ENCODE peak calls at places on chromosomes 3 and 15, in five cellular contexts. T is neuronal stem cell, C is pancreas, U is tibial nerve, K is A673. O is an unnamed sample. For H3K4me1 and H3K9me3, the result is how much of the 10 kb centered on the place peaks cover.

GRCh38 chr3:23800731-23801130 is 5.0 kb upstream of the UBE2E1 start:
- DNase-seq in U (no peak), T (no peak), C (no peak), K (peak), O (no peak)

GRCh38 chr3:73745429-73746247 is 120.9 kb upstream of the PDZRN3 start:
- DNase-seq in U (no peak), C (no peak), T (no peak), K (no peak), O (no peak)

GRCh38 chr3:12350151-12350813 is 61.4 kb downstream of the PPARG start:
- DNase-seq in K (no peak), C (peak), U (peak), T (no peak), O (no peak)

GRCh38 chr3:50627407-50628051 is 10.6 kb downstream of the MAPKAPK3 start:
- DNase-seq in U (no peak), C (no peak), T (no peak), K (no peak), O (no peak)

GRCh38 chr3:28173831-28174230 is 67.6 kb upstream of the CMC1 start:
- DNase-seq in T (no peak), U (no peak), C (no peak), K (no peak), O (no peak)

GRCh38 chr3:17908399-17909191 is 166.2 kb upstream of the TBC1D5 start:
- DNase-seq in K (no peak), T (no peak), C (no peak), U (no peak), O (no peak)

GRCh38 chr3:64008952-64009351 is 14.3 kb downstream of the PSMD6 start:
- DNase-seq in U (no peak), K (no peak), C (no peak), T (no peak), O (no peak)

GRCh38 chr3:71510485-71510884 is 73.0 kb downstream of the FOXP1 start:
- DNase-seq in C (no peak), U (no peak), T (no peak), K (no peak), O (no peak)

GRCh38 chr3:192830279-192831110 is 87.2 kb downstream of the MB21D2 start:
- DNase-seq in C (no peak), U (no peak), T (no peak), K (peak), O (no peak)

GRCh38 chr3:49805367-49805782 is 2.3 kb downstream of the INKA1 start:
- DNase-seq in K (peak), U (peak), T (no peak), C (peak), O (no peak)

GRCh38 chr3:112773864-112774263 is 72.8 kb downstream of the CD200R1L start:
- DNase-seq in T (no peak), U (no peak), K (no peak), C (no peak), O (no peak)

GRCh38 chr3:61986473-61986872 is 386.9 kb downstream of the FEZF2 start:
- DNase-seq in U (no peak), C (no peak), T (no peak), K (no peak), O (no peak)

DNA sequence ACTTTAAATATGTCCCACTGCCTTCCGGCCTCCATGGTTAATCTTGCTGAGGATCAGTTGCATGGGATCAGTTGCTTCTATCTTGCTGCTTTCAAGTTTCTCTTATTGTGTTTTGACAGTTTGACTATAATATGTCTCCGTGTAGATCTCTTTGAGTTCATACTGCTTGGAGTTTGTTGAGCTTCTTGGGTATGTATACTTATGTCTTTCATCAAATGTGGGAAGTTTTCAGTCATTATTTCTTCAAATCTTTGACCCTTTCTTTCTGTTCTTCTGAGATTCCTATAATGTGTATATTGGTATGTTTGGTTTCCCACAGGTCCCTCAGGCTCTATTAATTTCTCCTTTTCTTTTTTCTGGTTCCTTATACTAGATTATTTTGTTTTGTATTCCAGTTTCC is 30.8 kb downstream of the PCCB start:
- DNase-seq in K (no peak), C (no peak), T (no peak), U (no peak), O (no peak)
- H3K27ac ChIP-seq in K (no peak), C (no peak), T (no peak), U (no peak), O (no peak)

DNA sequence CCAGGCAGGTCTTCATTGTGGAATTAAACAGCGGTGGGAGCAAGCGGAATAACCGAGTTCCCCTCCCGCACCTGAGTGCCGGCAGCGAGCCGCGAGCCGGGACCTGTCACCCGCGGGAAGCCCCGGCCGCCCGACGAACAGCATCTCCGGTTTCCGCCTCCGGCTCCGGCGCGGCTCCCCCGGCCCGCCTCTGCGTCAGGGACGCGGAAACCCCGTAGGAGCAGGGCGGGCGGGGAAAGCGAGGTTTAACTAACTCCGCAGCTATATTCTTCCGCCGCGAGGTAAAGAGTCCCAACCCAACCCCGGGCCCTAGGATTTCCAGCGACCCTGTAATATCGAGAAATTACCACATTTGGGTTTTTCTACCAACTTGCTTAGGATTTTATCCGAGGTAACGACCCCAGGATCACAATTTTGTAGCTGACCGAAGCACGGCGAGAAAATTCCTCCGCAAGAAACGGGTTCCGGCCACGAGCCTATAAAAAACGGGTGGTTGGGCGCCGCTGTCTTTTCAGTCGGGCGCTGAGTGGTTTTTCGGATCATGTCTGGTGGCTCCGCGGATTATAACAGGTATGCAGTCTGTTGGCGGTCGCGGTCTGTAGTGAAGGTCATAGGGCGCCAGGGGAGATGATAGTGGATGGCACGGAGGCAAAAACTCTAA is at the start of gene EIF4A2:
- DNase-seq in K (peak), U (peak), C (peak), T (peak), O (peak)
- H3K4me1 ChIP-seq in K (under half), U (under half), C (under half), T (under half), O (under half)

DNA sequence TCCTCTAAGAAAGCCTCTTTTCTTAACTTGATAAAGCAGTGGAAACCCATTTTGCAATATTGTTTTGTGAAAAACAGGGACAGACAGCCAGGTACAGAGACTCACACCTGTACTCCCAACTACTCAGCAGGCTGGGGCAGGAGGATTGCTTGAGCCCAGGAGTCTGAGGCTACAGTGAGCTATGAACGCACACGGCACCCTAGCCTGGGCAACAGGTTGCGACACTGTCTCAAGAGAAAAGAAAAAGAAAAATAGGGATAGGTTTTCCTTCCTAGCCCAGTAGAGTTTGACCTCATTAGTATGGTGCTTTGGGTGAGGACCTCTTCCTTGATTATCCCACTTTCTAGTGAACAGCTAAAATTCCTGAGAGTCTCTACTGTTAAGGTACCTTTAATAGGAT is 17.5 kb upstream of the YEATS2 start:
- DNase-seq in T (no peak), U (no peak), C (no peak), K (no peak), O (no peak)
- H3K9me3 ChIP-seq in T (under half), U (under half), C (under half), K (under half), O (under half)

GRCh38 chr3:8503871-8504610 is 2.4 kb downstream of the LMCD1 start:
- DNase-seq in K (peak), U (no peak), T (no peak), C (no peak), O (no peak)
- H3K27ac ChIP-seq in K (peak), U (peak), T (no peak), C (peak), O (no peak)

GRCh38 chr3:52533623-52534280 is at the start of gene NT5DC2:
- DNase-seq in U (peak), T (peak), C (peak), K (peak), O (peak)

GRCh38 chr3:52532838-52533622 is 627 bp downstream of the NT5DC2 start:
- DNase-seq in C (peak), U (no peak), T (peak), K (no peak), O (peak)

GRCh38 chr3:52536112-52536368 is 365 bp upstream of the UQCC5 start:
- DNase-seq in T (no peak), C (no peak), K (no peak), U (no peak), O (no peak)

GRCh38 chr3:52535411-52536111 is 844 bp upstream of the UQCC5 start:
- DNase-seq in U (no peak), T (no peak), C (peak), K (no peak), O (no peak)

DNA sequence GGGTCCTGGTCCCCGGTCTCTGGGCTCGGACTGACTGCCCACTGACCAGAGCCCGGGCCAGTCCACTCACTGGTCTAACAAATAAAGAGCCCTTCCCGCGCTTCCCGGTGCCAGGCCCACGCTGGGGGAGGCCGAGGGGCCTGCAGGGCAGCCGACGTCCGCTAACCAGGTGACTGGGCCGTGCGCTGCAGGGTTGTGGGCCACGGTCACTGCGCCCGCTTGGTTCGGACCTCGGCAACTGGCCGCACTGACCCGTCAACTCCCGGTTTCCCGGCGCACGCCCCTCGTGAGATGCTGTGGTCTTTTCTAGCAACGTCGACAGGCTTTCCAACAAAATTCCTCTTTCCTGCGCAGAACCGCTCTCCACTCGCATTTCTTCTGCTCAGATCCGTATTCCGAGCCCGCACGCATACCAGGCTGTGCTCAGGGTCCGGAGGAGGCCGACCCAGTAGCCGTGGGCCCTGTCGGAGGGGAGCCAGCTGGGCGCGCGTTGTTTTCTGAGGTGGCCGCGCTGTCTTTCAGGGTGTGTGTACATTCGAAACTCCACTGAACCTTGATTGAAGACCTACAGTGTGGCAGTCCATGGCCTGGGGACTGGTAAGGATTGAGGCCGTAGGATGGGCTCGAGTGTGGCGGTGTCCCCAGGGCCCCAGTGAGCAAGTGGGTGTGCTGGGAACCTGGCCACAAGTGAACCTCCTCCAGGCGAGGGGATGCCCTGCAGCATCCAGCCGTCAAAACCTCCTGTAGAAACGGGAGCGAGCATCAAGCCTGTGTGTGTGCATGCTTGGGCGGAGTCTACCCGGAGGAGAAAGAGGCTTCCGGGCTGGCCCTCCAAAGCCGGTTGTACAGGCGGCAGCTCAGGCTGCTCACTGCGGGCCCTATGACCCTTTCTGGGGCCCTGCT is 875 bp upstream of the NT5DC2 start:
- DNase-seq in T (no peak), C (peak), U (no peak), K (no peak), O (no peak)
- H3K4me1 ChIP-seq in T (under half), C (under half), U (half or more), K (under half), O (under half)

GRCh38 chr15:75140080-75140879 is 61.4 kb upstream of the C15orf39 start:
- DNase-seq in T (no peak), C (no peak), U (no peak), K (no peak), O (no peak)
- H3K9me3 ChIP-seq in T (under half), C (under half), U (under half), K (under half), O (under half)

DNA sequence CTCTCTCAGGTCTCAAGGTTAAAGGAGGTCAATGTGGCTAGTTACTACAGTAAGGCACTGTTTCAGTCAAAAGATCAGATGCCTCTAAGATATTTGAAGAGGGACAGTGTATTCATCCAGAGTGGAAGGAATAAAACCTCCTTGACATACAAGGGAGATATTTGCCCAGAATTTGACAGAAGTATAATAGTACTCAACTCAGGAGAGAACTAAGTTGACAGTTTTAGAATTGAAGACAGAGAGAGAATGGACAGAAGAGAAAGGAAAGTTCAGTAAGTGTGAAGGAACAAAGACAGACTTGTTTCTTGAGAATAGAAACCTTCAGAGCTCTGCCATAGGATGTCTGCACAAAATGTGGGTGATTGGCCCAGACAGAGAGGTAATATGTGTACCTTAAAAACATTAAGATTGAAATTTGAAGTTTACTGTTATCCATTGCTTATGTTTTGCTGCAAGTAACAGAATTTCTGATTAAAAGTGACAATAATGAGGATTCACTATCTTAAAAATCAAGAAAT is 507.1 kb downstream of the IGSF11 start:
- DNase-seq in U (no peak), C (no peak), T (no peak), K (no peak), O (no peak)
- H3K27ac ChIP-seq in U (no peak), C (no peak), T (no peak), K (no peak), O (no peak)

DNA sequence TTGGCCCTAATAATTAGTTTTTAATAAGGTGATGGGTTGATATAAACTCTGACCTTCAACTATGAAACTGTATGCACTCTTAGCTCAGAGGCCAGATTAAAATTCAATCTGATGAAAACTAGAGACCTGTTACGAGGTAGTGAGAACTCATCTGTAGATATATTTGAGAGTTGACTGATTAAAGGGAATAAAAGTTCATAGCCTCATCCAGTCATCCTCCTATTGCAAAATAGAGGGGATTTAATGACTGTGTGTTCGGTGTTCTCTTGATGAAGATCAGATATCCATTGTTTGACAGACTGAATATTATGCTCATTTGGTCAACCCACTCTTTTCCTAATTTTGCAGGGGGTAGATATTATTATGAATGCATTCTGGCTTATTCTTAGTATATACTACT is 23.3 kb upstream of the PLCL2 start:
- DNase-seq in T (no peak), U (no peak), K (no peak), C (no peak), O (no peak)
- H3K4me1 ChIP-seq in T (under half), U (under half), K (under half), C (under half), O (under half)

GRCh38 chr3:165444745-165445144 is 248.6 kb upstream of the SLITRK3 start:
- DNase-seq in T (no peak), C (no peak), U (no peak), K (no peak), O (no peak)

GRCh38 chr3:165443664-165444063 is 247.5 kb upstream of the SLITRK3 start:
- DNase-seq in U (no peak), C (no peak), K (no peak), T (no peak), O (no peak)

GRCh38 chr3:165440380-165440779 is 244.2 kb upstream of the SLITRK3 start:
- DNase-seq in C (no peak), U (no peak), K (no peak), T (no peak), O (no peak)

GRCh38 chr3:165439765-165440164 is 243.6 kb upstream of the SLITRK3 start:
- DNase-seq in U (no peak), T (no peak), K (peak), C (no peak), O (no peak)
- H3K9me3 ChIP-seq in U (under half), T (under half), K (under half), C (under half), O (under half)

GRCh38 chr3:59775781-59776270 is 726.0 kb upstream of the CFAP20DC start:
- DNase-seq in U (no peak), T (no peak), C (no peak), K (no peak), O (no peak)

GRCh38 chr3:59780209-59780608 is 730.4 kb upstream of the CFAP20DC start:
- DNase-seq in K (no peak), T (no peak), U (no peak), C (no peak), O (no peak)

GRCh38 chr3:59775106-59775505 is 725.3 kb upstream of the CFAP20DC start:
- DNase-seq in K (no peak), T (no peak), C (no peak), U (no peak), O (no peak)

GRCh38 chr3:59774613-59775012 is 724.8 kb upstream of the CFAP20DC start:
- DNase-seq in K (no peak), U (peak), C (no peak), T (no peak), O (no peak)

DNA sequence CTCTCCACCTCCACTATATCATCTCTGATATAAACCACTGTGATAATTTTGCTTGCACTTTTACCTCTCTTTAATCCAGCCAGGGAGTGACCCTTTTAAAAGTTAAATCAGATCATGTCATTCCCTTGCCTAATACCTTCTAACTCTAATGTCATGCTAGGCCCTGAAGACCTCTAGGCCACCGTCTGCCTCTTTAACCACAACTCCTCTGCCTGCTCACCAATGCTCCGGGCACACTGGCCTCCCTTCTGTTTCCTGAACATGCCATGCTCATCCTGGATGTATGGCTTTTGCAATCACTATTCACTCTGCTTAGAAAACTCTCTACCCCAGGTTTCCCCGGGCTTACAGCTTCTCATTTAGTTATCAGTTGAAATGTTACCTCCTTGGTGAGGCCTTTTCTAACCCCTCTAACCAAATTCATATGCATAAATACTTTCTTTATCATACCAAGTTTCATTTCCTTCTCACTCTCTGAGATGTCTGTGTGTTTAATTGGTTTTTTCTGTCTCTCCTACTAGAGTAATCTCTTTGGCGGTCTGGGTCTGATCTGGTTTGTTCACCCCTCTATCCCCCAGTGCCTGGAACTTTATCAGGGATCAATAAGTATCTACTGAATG is 727.8 kb upstream of the CFAP20DC start:
- DNase-seq in C (no peak), K (no peak), U (no peak), T (no peak), O (no peak)
- H3K27ac ChIP-seq in C (no peak), K (no peak), U (no peak), T (no peak), O (no peak)

O was measured in CD8-positive, alpha-beta T cell.